ENCODE peak calls at places on chromosomes 5 and 9, in five cellular contexts. One of them, this sample, is unnamed.

GRCh38 chr9:21555911-21556310 is 73.8 kb upstream of the IFNE start:
- DNase-seq in colonic mucosa: no peak
- DNase-seq in CD4-positive, alpha-beta T cell: no peak
- DNase-seq in PC-9: no peak
- DNase-seq in upper lobe of right lung: no peak
- DNase-seq in this sample: no peak

GRCh38 chr5:80935811-80936385 is 24.3 kb upstream of the RASGRF2 start:
- DNase-seq in PC-9: no peak
- DNase-seq in upper lobe of right lung: no peak
- DNase-seq in CD4-positive, alpha-beta T cell: no peak
- DNase-seq in colonic mucosa: no peak
- DNase-seq in this sample: no peak

GRCh38 chr9:126058631-126059030 is 268.0 kb upstream of the MVB12B start:
- DNase-seq in CD4-positive, alpha-beta T cell: no peak
- DNase-seq in PC-9: no peak
- DNase-seq in colonic mucosa: no peak
- DNase-seq in upper lobe of right lung: peak
- DNase-seq in this sample: no peak

GRCh38 chr9:124366476-124367220 is 48.6 kb downstream of the PSMB7 start:
- DNase-seq in colonic mucosa: no peak
- DNase-seq in upper lobe of right lung: no peak
- DNase-seq in PC-9: no peak
- DNase-seq in CD4-positive, alpha-beta T cell: no peak
- DNase-seq in this sample: no peak

GRCh38 chr9:79809931-79810330 is 238.2 kb downstream of the TLE4 start:
- DNase-seq in upper lobe of right lung: no peak
- DNase-seq in CD4-positive, alpha-beta T cell: no peak
- DNase-seq in colonic mucosa: no peak
- DNase-seq in PC-9: no peak
- DNase-seq in this sample: no peak

GRCh38 chr5:82164957-82165698 is 113.0 kb downstream of the RPS23 start:
- DNase-seq in upper lobe of right lung: no peak
- DNase-seq in colonic mucosa: no peak
- DNase-seq in PC-9: no peak
- DNase-seq in CD4-positive, alpha-beta T cell: no peak
- DNase-seq in this sample: no peak

GRCh38 chr5:2895876-2896275 is 144.4 kb upstream of the IRX2 start:
- DNase-seq in CD4-positive, alpha-beta T cell: no peak
- DNase-seq in colonic mucosa: no peak
- DNase-seq in PC-9: no peak
- DNase-seq in upper lobe of right lung: peak
- DNase-seq in this sample: peak

GRCh38 chr5:71587709-71588532 is 781 bp downstream of the MCCC2 start:
- DNase-seq in colonic mucosa: no peak
- DNase-seq in upper lobe of right lung: no peak
- DNase-seq in CD4-positive, alpha-beta T cell: no peak
- DNase-seq in PC-9: no peak
- DNase-seq in this sample: no peak

GRCh38 chr5:76930083-76930482 is 22.8 kb upstream of the CRHBP start:
- DNase-seq in CD4-positive, alpha-beta T cell: no peak
- DNase-seq in PC-9: no peak
- DNase-seq in upper lobe of right lung: no peak
- DNase-seq in colonic mucosa: no peak
- DNase-seq in this sample: no peak

GRCh38 chr5:73451218-73452130 is 2.9 kb upstream of the FOXD1 start:
- DNase-seq in colonic mucosa: peak
- DNase-seq in upper lobe of right lung: peak
- DNase-seq in CD4-positive, alpha-beta T cell: peak
- DNase-seq in PC-9: peak
- DNase-seq in this sample: peak

GRCh38 chr5:71932649-71933338 is 174.5 kb upstream of the MAP1B start:
- DNase-seq in upper lobe of right lung: no peak
- DNase-seq in PC-9: peak
- DNase-seq in CD4-positive, alpha-beta T cell: no peak
- DNase-seq in colonic mucosa: peak
- DNase-seq in this sample: no peak

GRCh38 chr5:159106569-159107282 is 7.0 kb upstream of the EBF1 start:
- DNase-seq in CD4-positive, alpha-beta T cell: peak
- DNase-seq in PC-9: peak
- DNase-seq in upper lobe of right lung: peak
- DNase-seq in colonic mucosa: peak
- DNase-seq in this sample: peak

GRCh38 chr5:158552241-158552640 is 547.5 kb downstream of the EBF1 start:
- DNase-seq in upper lobe of right lung: no peak
- DNase-seq in PC-9: no peak
- DNase-seq in colonic mucosa: no peak
- DNase-seq in CD4-positive, alpha-beta T cell: no peak
- DNase-seq in this sample: no peak

GRCh38 chr5:16759147-16759800 is 142.5 kb upstream of the RETREG1 start:
- DNase-seq in PC-9: no peak
- DNase-seq in colonic mucosa: no peak
- DNase-seq in upper lobe of right lung: no peak
- DNase-seq in CD4-positive, alpha-beta T cell: peak
- DNase-seq in this sample: no peak

GRCh38 chr9:133141833-133142594 is 21.0 kb upstream of the RALGDS start:
- DNase-seq in colonic mucosa: no peak
- DNase-seq in CD4-positive, alpha-beta T cell: peak
- DNase-seq in upper lobe of right lung: peak
- DNase-seq in PC-9: no peak
- DNase-seq in this sample: peak

GRCh38 chr5:143592648-143593047 is 189.2 kb upstream of the NR3C1 start:
- DNase-seq in CD4-positive, alpha-beta T cell: no peak
- DNase-seq in upper lobe of right lung: no peak
- DNase-seq in colonic mucosa: no peak
- DNase-seq in PC-9: no peak
- DNase-seq in this sample: no peak

GRCh38 chr5:124393564-124394379 is 352.7 kb downstream of the ZNF608 start:
- DNase-seq in PC-9: no peak
- DNase-seq in upper lobe of right lung: no peak
- DNase-seq in CD4-positive, alpha-beta T cell: no peak
- DNase-seq in colonic mucosa: no peak
- DNase-seq in this sample: no peak

GRCh38 chr5:41408676-41409443 is 101.5 kb downstream of the PLCXD3 start:
- DNase-seq in upper lobe of right lung: no peak
- DNase-seq in colonic mucosa: peak
- DNase-seq in PC-9: no peak
- DNase-seq in CD4-positive, alpha-beta T cell: no peak
- DNase-seq in this sample: no peak

GRCh38 chr5:139649082-139649991 is 1.2 kb downstream of the CXXC5 start:
- DNase-seq in CD4-positive, alpha-beta T cell: no peak
- DNase-seq in upper lobe of right lung: peak
- DNase-seq in PC-9: no peak
- DNase-seq in colonic mucosa: no peak
- DNase-seq in this sample: peak

GRCh38 chr5:565782-566445 is 41.7 kb upstream of the SLC9A3 start:
- DNase-seq in CD4-positive, alpha-beta T cell: no peak
- DNase-seq in colonic mucosa: peak
- DNase-seq in upper lobe of right lung: no peak
- DNase-seq in PC-9: no peak
- DNase-seq in this sample: peak

GRCh38 chr5:187617-188451 is 3.5 kb upstream of the LRRC14B start:
- DNase-seq in upper lobe of right lung: no peak
- DNase-seq in PC-9: no peak
- DNase-seq in colonic mucosa: no peak
- DNase-seq in CD4-positive, alpha-beta T cell: no peak
- DNase-seq in this sample: peak

GRCh38 chr9:92324451-92324850 is 699 bp downstream of the NOL8 start:
- DNase-seq in upper lobe of right lung: no peak
- DNase-seq in colonic mucosa: no peak
- DNase-seq in PC-9: no peak
- DNase-seq in CD4-positive, alpha-beta T cell: no peak
- DNase-seq in this sample: no peak

GRCh38 chr5:81971086-81971693 is 633 bp upstream of the ATG10 start:
- DNase-seq in CD4-positive, alpha-beta T cell: no peak
- DNase-seq in colonic mucosa: peak
- DNase-seq in upper lobe of right lung: no peak
- DNase-seq in PC-9: peak
- DNase-seq in this sample: no peak

GRCh38 chr5:77394064-77394716 is 97.9 kb downstream of the WDR41 start:
- DNase-seq in CD4-positive, alpha-beta T cell: no peak
- DNase-seq in colonic mucosa: no peak
- DNase-seq in upper lobe of right lung: no peak
- DNase-seq in PC-9: no peak
- DNase-seq in this sample: no peak

DNA sequence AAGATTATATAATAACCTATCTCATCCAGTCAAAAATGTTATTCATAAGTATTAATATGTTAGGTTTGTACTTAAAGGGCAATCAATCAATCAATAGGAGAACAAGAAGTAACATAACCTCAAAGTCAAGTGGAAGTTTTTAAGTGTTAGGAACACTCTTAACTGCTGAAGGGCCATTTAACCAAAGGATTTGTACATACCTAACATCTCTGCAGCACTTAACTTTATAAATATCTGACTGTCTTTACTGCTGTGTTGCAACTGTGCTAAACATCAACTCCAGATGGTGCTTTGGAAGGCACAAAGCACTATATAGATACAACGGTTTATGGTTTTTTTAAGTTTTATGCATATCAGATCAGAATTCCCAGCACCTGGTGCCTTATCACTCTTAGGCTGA is 604.9 kb upstream of the PTGER4 start:
- DNase-seq in CD4-positive, alpha-beta T cell: no peak
- DNase-seq in upper lobe of right lung: no peak
- DNase-seq in PC-9: no peak
- DNase-seq in colonic mucosa: no peak
- DNase-seq in this sample: no peak
- TF ChIP-seq CTCF in CD4-positive, alpha-beta T cell: no peak
- TF ChIP-seq CTCF in upper lobe of right lung: no peak
- TF ChIP-seq CTCF in PC-9: peak
- TF ChIP-seq CTCF in colonic mucosa: no peak
- TF ChIP-seq CTCF in this sample: no peak

DNA sequence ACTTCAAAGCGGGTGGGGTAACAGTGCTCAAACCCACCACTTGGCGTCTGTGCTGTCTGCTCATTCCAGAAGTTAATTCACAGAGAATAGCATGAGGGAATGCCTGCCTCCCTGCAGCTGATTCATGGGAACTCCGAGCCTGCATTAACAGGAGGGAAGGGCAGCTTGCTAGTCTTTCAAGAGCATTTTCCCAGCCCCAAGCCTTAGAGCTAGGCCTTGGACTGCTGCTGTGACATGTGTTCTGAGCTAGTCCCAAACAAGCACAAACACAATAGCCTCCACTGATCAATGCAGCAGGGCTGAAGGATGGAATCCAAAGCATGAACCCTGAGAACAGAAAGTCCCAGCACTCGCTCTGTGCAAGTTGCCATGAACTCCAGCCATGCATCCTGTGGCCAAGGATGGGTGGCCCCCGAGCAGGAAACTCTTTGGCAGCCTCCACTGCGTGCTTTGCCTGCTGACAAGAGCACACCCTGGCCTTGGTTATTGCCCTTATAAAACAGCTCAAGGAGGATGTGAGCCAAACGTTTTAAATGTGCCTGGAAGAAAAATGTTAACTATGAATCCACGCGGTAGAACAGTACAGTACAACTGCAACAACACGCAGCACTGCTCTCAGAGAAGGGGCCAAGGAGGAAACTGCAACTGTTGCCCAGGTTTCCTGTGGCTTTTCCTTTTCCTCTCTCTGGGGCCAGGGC is 653.1 kb upstream of the KLF4 start:
- DNase-seq in CD4-positive, alpha-beta T cell: no peak
- DNase-seq in upper lobe of right lung: peak
- DNase-seq in PC-9: no peak
- DNase-seq in colonic mucosa: peak
- DNase-seq in this sample: no peak
- TF ChIP-seq CTCF in CD4-positive, alpha-beta T cell: no peak
- TF ChIP-seq CTCF in upper lobe of right lung: no peak
- TF ChIP-seq CTCF in PC-9: no peak
- TF ChIP-seq CTCF in colonic mucosa: no peak
- TF ChIP-seq CTCF in this sample: peak

DNA sequence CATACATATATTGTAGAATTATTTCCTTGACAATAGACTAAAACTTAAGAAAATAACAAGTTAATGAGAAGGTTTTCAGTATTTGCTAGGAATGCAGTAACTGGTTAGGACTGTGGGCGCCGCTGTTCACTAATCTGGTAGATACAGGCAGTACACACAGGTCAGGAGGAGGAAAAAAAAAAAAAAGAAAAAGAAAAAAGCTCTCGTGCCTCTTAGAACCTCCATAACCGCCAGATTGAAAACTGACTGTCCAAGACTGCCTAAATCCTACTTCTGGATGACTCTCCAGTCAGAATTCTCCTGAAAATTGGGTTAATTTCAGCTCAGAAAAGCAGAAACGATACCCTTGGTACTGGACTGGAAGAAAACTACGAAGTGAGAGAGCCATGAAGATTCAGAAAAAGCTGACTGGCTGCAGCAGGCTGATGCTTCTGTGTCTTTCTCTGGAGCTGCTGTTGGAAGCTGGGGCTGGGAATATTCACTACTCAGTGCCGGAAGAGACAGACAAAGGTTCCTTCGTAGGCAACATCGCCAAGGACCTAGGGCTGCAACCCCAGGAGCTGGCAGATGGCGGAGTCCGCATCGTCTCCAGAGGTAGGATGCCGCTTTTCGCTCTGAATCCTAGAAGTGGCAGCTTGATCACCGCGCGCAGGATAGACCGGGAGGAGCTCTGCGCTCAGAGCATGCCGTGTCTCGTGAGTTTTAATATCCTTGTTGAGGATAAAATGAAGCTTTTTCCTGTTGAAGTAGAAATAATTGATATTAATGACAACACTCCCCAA is at the start of gene PCDHGA1:
- DNase-seq in upper lobe of right lung: no peak
- DNase-seq in PC-9: peak
- DNase-seq in CD4-positive, alpha-beta T cell: no peak
- DNase-seq in colonic mucosa: no peak
- DNase-seq in this sample: no peak
- TF ChIP-seq CTCF in upper lobe of right lung: peak
- TF ChIP-seq CTCF in PC-9: peak
- TF ChIP-seq CTCF in CD4-positive, alpha-beta T cell: no peak
- TF ChIP-seq CTCF in colonic mucosa: no peak
- TF ChIP-seq CTCF in this sample: peak

DNA sequence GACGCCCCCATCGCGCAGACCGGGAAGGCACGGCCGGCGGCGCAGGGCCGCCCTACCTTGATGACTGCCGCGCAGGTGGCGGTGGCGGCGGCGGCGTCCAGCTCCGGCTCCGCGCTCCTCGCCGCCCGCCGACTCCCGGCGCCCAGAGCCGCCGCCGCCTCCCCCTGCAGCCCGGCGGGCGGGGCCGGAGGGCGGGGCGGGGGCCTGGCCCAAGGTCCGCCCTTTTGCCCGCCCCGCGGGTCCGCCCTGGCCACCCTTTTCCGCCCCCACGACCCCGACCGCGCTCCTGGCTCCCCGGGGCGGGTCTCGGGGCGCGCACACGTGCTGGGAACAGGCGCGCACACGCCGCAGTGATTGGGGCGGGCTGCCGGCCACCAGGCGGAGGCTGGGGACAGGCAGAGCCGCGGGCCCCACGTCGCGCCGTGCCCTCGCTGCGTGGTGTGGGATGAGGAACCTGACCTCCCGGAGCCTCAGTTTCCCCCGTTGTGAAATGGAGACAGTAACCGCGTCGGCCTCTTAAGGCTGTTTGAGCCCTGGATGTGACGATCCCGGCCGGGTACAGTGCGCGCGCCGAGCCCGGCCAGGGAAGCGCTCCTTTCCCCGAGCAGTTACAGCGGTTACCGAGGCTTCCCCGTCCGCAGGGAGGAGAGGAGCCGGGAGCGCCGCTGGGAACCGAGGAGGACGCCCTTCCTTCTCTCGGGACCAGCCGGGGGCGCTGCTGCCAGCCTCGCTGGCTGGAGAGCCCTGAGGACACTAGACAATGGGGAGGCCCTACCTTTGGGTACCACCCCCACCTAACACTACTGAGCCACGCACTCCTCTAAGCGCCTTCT is at the start of gene CORO2A:
- DNase-seq in upper lobe of right lung: peak
- DNase-seq in PC-9: peak
- DNase-seq in colonic mucosa: peak
- DNase-seq in CD4-positive, alpha-beta T cell: peak
- DNase-seq in this sample: no peak
- TF ChIP-seq CTCF in upper lobe of right lung: peak
- TF ChIP-seq CTCF in PC-9: peak
- TF ChIP-seq CTCF in colonic mucosa: no peak
- TF ChIP-seq CTCF in CD4-positive, alpha-beta T cell: peak
- TF ChIP-seq CTCF in this sample: peak